ENCODE peak calls at places on chromosome 7, in six cellular contexts. B, G, Q, E, L and K are unnamed samples. For H3K4me1, the result is how much of the 10 kb centered on the place peaks cover.

GRCh38 chr7:117014673-117015133 is 61.4 kb downstream of the ST7 start:
- DNase-seq in E (peak), G (peak), B (no peak), L (no peak), Q (peak), K (no peak)

GRCh38 chr7:105521027-105521730 is 892 bp downstream of the PUS7 start:
- DNase-seq in E (peak), Q (peak), G (peak), L (peak), B (no peak), K (peak)

GRCh38 chr7:111752022-111752582 is 189.8 kb upstream of the IMMP2L start:
- DNase-seq in E (peak), G (peak), B (no peak), Q (peak), L (peak), K (peak)

GRCh38 chr7:84981038-84981601 is 205.7 kb downstream of the SEMA3D start:
- DNase-seq in G (no peak), L (no peak), E (no peak), B (no peak), Q (no peak), K (no peak)

GRCh38 chr7:66366701-66367100 is 161.6 kb downstream of the TPST1 start:
- DNase-seq in Q (no peak), B (no peak), E (no peak), L (no peak), G (no peak), K (no peak)

GRCh38 chr7:28853834-28854749 is 104.0 kb downstream of the TRIL start:
- DNase-seq in Q (peak), L (peak), G (peak), B (peak), E (peak), K (peak)

GRCh38 chr7:5424689-5425506 is 1.3 kb upstream of the TNRC18 start:
- DNase-seq in L (no peak), B (no peak), G (peak), Q (peak), E (peak), K (peak)

GRCh38 chr7:26675143-26675887 is 189.1 kb downstream of the SKAP2 start:
- DNase-seq in B (no peak), E (no peak), G (no peak), L (no peak), Q (no peak), K (no peak)

GRCh38 chr7:2281556-2281955 is 32.7 kb downstream of the SNX8 start:
- DNase-seq in Q (no peak), E (no peak), L (no peak), B (no peak), G (no peak), K (no peak)

GRCh38 chr7:66739953-66740301 is 606 bp upstream of the RABGEF1 start:
- DNase-seq in L (no peak), Q (no peak), E (no peak), B (no peak), G (no peak), K (no peak)

GRCh38 chr7:48182736-48183369 is 11.6 kb downstream of the ABCA13 start:
- DNase-seq in Q (no peak), E (no peak), B (no peak), G (no peak), L (no peak), K (peak)

GRCh38 chr7:134044682-134045081 is 82.5 kb upstream of the LRGUK start:
- DNase-seq in Q (no peak), B (no peak), L (no peak), E (no peak), G (no peak), K (peak)

GRCh38 chr7:87574630-87575029 is 26.1 kb downstream of the ABCB1 start:
- DNase-seq in B (no peak), Q (no peak), L (no peak), G (no peak), E (no peak), K (no peak)

GRCh38 chr7:152924826-152925411 is 165.4 kb downstream of the ACTR3B start:
- DNase-seq in L (no peak), B (no peak), Q (no peak), G (no peak), E (no peak), K (no peak)

GRCh38 chr7:4791738-4792536 is 16.5 kb downstream of the AP5Z1 start:
- DNase-seq in G (peak), E (peak), Q (peak), B (peak), L (peak), K (no peak)

GRCh38 chr7:141500608-141501007 is 50.6 kb upstream of the AGK start:
- DNase-seq in G (no peak), B (no peak), L (no peak), E (no peak), Q (no peak), K (no peak)

GRCh38 chr7:158123753-158124152 is 463.9 kb downstream of the PTPRN2 start:
- DNase-seq in G (no peak), L (no peak), Q (no peak), B (no peak), E (no peak), K (no peak)

GRCh38 chr7:35254496-35255416 is 856 bp upstream of the TBX20 start:
- DNase-seq in E (no peak), Q (no peak), L (no peak), B (no peak), G (no peak), K (no peak)

GRCh38 chr7:106369349-106369748 is 84.6 kb upstream of the NAMPT start:
- DNase-seq in Q (peak), E (no peak), L (no peak), B (no peak), G (no peak), K (no peak)

GRCh38 chr7:106065560-106066500 is 46.3 kb downstream of the SYPL1 start:
- DNase-seq in L (no peak), B (peak), E (no peak), G (no peak), Q (peak), K (no peak)

GRCh38 chr7:101557421-101557820 is 71.7 kb downstream of the MYL10 start:
- DNase-seq in E (peak), G (no peak), B (no peak), Q (no peak), L (no peak), K (no peak)

GRCh38 chr7:29194206-29194593 is 375 bp upstream of the CHN2 start:
- DNase-seq in B (no peak), L (no peak), Q (peak), E (peak), G (no peak), K (no peak)

GRCh38 chr7:18421297-18422004 is 74.1 kb upstream of the HDAC9 start:
- DNase-seq in Q (no peak), E (no peak), B (no peak), L (peak), G (no peak), K (no peak)

GRCh38 chr7:96558530-96558929 is 151.1 kb downstream of the SEM1 start:
- DNase-seq in G (no peak), E (no peak), L (no peak), Q (no peak), B (no peak), K (no peak)

GRCh38 chr7:101784275-101785127 is 32.9 kb upstream of the CUX1 start:
- DNase-seq in E (no peak), G (no peak), Q (no peak), L (no peak), B (no peak), K (no peak)

GRCh38 chr7:38215115-38215514 is 37.1 kb downstream of the STARD3NL start:
- DNase-seq in E (no peak), G (no peak), Q (no peak), L (no peak), B (no peak), K (no peak)

GRCh38 chr7:76515999-76516443 is 5.7 kb downstream of the UPK3B start:
- DNase-seq in L (no peak), E (no peak), Q (no peak), G (no peak), B (no peak), K (no peak)

GRCh38 chr7:119694506-119694905 is 578.5 kb upstream of the KCND2 start:
- DNase-seq in Q (no peak), E (no peak), G (no peak), L (no peak), B (no peak), K (no peak)

GRCh38 chr7:140060788-140061606 is 1.8 kb downstream of the PARP12 start:
- DNase-seq in E (no peak), B (no peak), Q (peak), G (peak), L (no peak), K (no peak)

GRCh38 chr7:85595639-85596268 is 408.9 kb upstream of the SEMA3D start:
- DNase-seq in G (no peak), Q (no peak), L (no peak), E (no peak), B (no peak), K (no peak)

GRCh38 chr7:23654508-23654907 is 25.5 kb upstream of the FAM221A start:
- DNase-seq in L (no peak), Q (peak), E (no peak), B (no peak), G (no peak), K (peak)

GRCh38 chr7:79453558-79454324 is at the start of gene MAGI2:
- DNase-seq in G (peak), E (peak), B (peak), Q (peak), L (peak), K (peak)

GRCh38 chr7:151517601-151518104 is 2.0 kb downstream of the RHEB start:
- DNase-seq in G (no peak), L (no peak), Q (no peak), E (no peak), B (no peak), K (no peak)
- H3K4me1 ChIP-seq in G (under half), L (under half), Q (under half), E (under half), B (half or more), K (under half)

GRCh38 chr7:137935849-137936508 is 65.9 kb downstream of the CREB3L2 start:
- DNase-seq in B (no peak), G (no peak), E (no peak), Q (no peak), L (no peak), K (peak)

GRCh38 chr7:137934941-137935848 is 66.7 kb downstream of the CREB3L2 start:
- DNase-seq in B (no peak), L (no peak), G (no peak), Q (no peak), E (no peak), K (peak)

GRCh38 chr7:137937202-137937560 is 64.7 kb downstream of the CREB3L2 start:
- DNase-seq in Q (peak), L (no peak), B (no peak), E (peak), G (no peak), K (no peak)

GRCh38 chr7:137934176-137934826 is 67.6 kb downstream of the CREB3L2 start:
- DNase-seq in Q (no peak), E (no peak), B (no peak), G (no peak), L (no peak), K (peak)

DNA sequence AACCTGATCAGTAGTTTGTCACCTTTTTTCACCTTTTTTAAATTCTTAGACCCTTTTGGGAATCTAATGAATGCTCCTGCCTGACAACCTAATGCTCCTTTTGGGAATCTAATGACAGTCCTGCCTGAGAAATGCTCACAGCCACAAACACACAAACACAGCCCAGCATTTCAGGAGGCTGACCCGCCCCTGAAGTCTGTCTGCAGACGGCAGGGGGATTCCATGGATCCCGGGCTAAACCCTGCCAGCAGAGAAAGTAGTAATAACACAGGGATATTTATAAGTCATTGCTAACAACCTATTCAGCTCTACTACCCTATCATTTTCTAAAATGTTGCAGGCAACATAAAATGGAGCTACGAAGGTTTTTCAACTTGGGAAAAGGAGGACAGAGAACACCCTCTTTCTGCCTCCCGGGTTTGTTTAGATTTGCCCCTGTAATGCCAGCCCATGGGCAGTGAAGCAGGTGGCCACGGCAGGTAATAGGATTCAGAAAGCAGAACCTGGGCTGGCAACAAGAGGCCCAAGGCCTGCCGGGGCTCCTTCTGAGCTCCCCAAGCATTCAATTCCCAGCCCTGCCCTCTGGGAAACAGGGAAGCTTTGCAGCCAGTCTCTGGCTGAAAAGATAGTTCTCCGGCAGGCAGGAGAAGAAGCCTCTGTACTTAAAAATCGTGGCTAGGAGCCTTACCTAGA is 65.2 kb downstream of the CREB3L2 start:
- DNase-seq in E (no peak), Q (peak), G (no peak), B (no peak), L (no peak), K (no peak)
- H3K27ac ChIP-seq in E (peak), Q (peak), G (no peak), B (peak), L (no peak), K (no peak)

GRCh38 chr7:131011976-131012375 is 278.0 kb upstream of the KLF14 start:
- DNase-seq in L (no peak), G (no peak), Q (peak), E (no peak), B (no peak), K (no peak)
- H3K4me1 ChIP-seq in L (under half), G (under half), Q (half or more), E (half or more), B (half or more), K (under half)

GRCh38 chr7:16919440-16919839 is 37.7 kb upstream of the AGR3 start:
- DNase-seq in B (no peak), E (no peak), L (no peak), Q (no peak), G (no peak), K (no peak)
- H3K27ac ChIP-seq in B (no peak), E (no peak), L (no peak), Q (no peak), G (no peak), K (no peak)

GRCh38 chr7:135160858-135161653 is 9.5 kb downstream of the CYREN start:
- DNase-seq in G (no peak), L (no peak), E (no peak), B (no peak), Q (no peak), K (no peak)
- H3K4me1 ChIP-seq in G (under half), L (under half), E (half or more), B (half or more), Q (under half), K (under half)